ENCODE peak calls at places on chromosomes 3 and 15, in six cellular contexts. R, Y, A, G, V and H are unnamed samples.

GRCh38 chr3:147616998-147617619 is 207.9 kb downstream of the ZIC1 start:
- DNase-seq in R (no peak), Y (no peak), A (no peak), G (peak; percentile 15), V (no peak), H (no peak)

GRCh38 chr3:45795882-45796765 is at the start of gene SLC6A20:
- DNase-seq in R (no peak), Y (peak; percentile 39), A (no peak), G (no peak), V (no peak), H (no peak)

GRCh38 chr3:44506961-44507360 is 29.5 kb upstream of the ZNF445 start:
- DNase-seq in R (no peak), Y (no peak), A (no peak), G (no peak), V (no peak), H (no peak)

GRCh38 chr3:141331370-141332318 is 36.7 kb upstream of the ZBTB38 start:
- DNase-seq in R (no peak), Y (peak; percentile 43), A (no peak), G (no peak), V (no peak), H (no peak)

GRCh38 chr15:85312925-85313324 is 67.5 kb upstream of the AKAP13 start:
- DNase-seq in R (no peak), Y (no peak), A (no peak), G (no peak), V (no peak), H (no peak)

GRCh38 chr3:107662586-107662985 is 139.8 kb downstream of the BBX start:
- DNase-seq in R (no peak), Y (no peak), A (no peak), G (no peak), V (no peak), H (no peak)

GRCh38 chr3:125108833-125109540 is 53.2 kb upstream of the HEG1 start:
- DNase-seq in R (no peak), Y (peak; percentile 69), A (no peak), G (no peak), V (no peak), H (no peak)

GRCh38 chr15:80210612-80211554 is 41.1 kb downstream of the CTXND1 start:
- DNase-seq in R (no peak), Y (no peak), A (no peak), G (no peak), V (no peak), H (no peak)